ENCODE peak calls at places on chromosomes 11 and 22, in five cellular contexts. A is activated T-helper 2 cell treated with anti-CD3 and anti-CD28 coated beads, Interferon-gamma antibody, Interleukin-2, Interleukin-4, amounts not matched to agents 10 μg/mL and 5 μg/mL and 100 μg/mL, durations not matched to agents 14 hours and 24 hours and 36 hours; P is activated CD4-positive, alpha-beta memory T cell treated with anti-CD3 and anti-CD28 coated beads, Interleukin-2, amount 10 ng/mL, durations not matched to agents 7 days and 5 days; C is endodermal cell; U is kidney tubule cell. W is an unnamed sample.

GRCh38 chr11:2435288-2436012 is 8.9 kb downstream of the TRPM5 start:
- DNase-seq in A (no peak), P (no peak), C (no peak), U (no peak), W (no peak)

GRCh38 chr11:567629-568258 is 7.0 kb downstream of the RASSF7 start:
- DNase-seq in A (no peak), P (no peak), C (no peak), U (peak), W (no peak)

GRCh38 chr22:34105461-34106062 is 185.3 kb upstream of the LARGE1 start:
- DNase-seq in A (no peak), P (peak), C (peak), U (peak), W (peak)

GRCh38 chr11:94796863-94797262 is 28.7 kb downstream of the AMOTL1 start:
- DNase-seq in A (no peak), P (no peak), C (no peak), U (no peak), W (no peak)

GRCh38 chr22:34567367-34567766 is 498.6 kb upstream of the ISX start:
- DNase-seq in A (no peak), P (no peak), C (no peak), U (peak), W (no peak)

GRCh38 chr22:27139935-27140493 is 482.6 kb downstream of the MIAT start:
- DNase-seq in A (no peak), P (no peak), C (no peak), U (peak), W (no peak)

GRCh38 chr11:17573526-17573925 is 26.5 kb downstream of the OTOG start:
- DNase-seq in A (no peak), P (peak), C (no peak), U (no peak), W (no peak)

GRCh38 chr11:80702264-80702663 is 1261.4 kb upstream of the TENM4 start:
- DNase-seq in A (no peak), P (no peak), C (no peak), U (peak), W (no peak)

GRCh38 chr11:560305-561147 is at the start of the genes LMNTD2 and RASSF7:
- DNase-seq in A (peak), P (peak), C (peak), U (peak), W (peak)

GRCh38 chr11:71895961-71896360 is 17.7 kb downstream of the DEFB131B start:
- DNase-seq in A (no peak), P (no peak), C (no peak), U (no peak), W (no peak)

GRCh38 chr11:7467652-7468051 is 17.7 kb upstream of the OLFML1 start:
- DNase-seq in A (no peak), P (no peak), C (no peak), U (no peak), W (no peak)

GRCh38 chr22:22348815-22349454 is 104.3 kb downstream of the VPREB1 start:
- DNase-seq in A (no peak), P (no peak), C (no peak), U (no peak), W (no peak)

GRCh38 chr11:61539009-61539408 is 30.5 kb downstream of the LRRC10B start:
- DNase-seq in A (no peak), P (no peak), C (no peak), U (no peak), W (no peak)

GRCh38 chr11:9528141-9528511 is 45.3 kb upstream of the WEE1 start:
- DNase-seq in A (no peak), P (no peak), C (no peak), U (no peak), W (no peak)

GRCh38 chr22:32082331-32082730 is 39.3 kb downstream of the SLC5A1 start:
- DNase-seq in A (no peak), P (no peak), C (no peak), U (no peak), W (no peak)

GRCh38 chr11:107787733-107788132 is 70.9 kb downstream of the SLC35F2 start:
- DNase-seq in A (no peak), P (no peak), C (no peak), U (no peak), W (no peak)

GRCh38 chr11:7512525-7513209 is 1.1 kb upstream of the PPFIBP2 start:
- DNase-seq in A (no peak), P (no peak), C (peak), U (peak), W (no peak)